ENCODE peak calls at places on chromosomes 13 and 19, in seven cellular contexts. P, I, R, Z, J, S and L are unnamed samples.

GRCh38 chr13:100497394-100497793 is 91.2 kb downstream of the GGACT start:
- DNase-seq in P (peak), I (no peak), R (peak), Z (no peak), J (no peak), S (no peak), L (no peak)

GRCh38 chr19:42422576-42423461 is 4.4 kb downstream of the LIPE start:
- DNase-seq in P (no peak), I (no peak), R (peak), Z (peak), J (no peak), S (peak), L (peak)

GRCh38 chr13:31594056-31594455 is 145.3 kb upstream of the RXFP2 start:
- DNase-seq in P (no peak), I (no peak), R (no peak), Z (no peak), J (no peak), S (no peak), L (no peak)

GRCh38 chr13:76048675-76049396 is 412.7 kb downstream of the LMO7 start:
- DNase-seq in P (no peak), I (no peak), R (no peak), Z (no peak), J (no peak), S (no peak), L (peak)

GRCh38 chr13:72141845-72142470 is 275.0 kb upstream of the DACH1 start:
- DNase-seq in P (peak), I (no peak), R (no peak), Z (no peak), J (no peak), S (no peak), L (no peak)

GRCh38 chr13:54210397-54211050 is 1181.9 kb downstream of the OLFM4 start:
- DNase-seq in P (no peak), I (no peak), R (no peak), Z (no peak), J (no peak), S (no peak), L (peak)

GRCh38 chr19:55600336-55601028 is 394 bp downstream of the ZNF524 start:
- DNase-seq in P (no peak), I (no peak), R (no peak), Z (no peak), J (peak), S (peak), L (no peak)

GRCh38 chr19:38485541-38486285 is 52.2 kb downstream of the RYR1 start:
- DNase-seq in P (no peak), I (no peak), R (no peak), Z (no peak), J (no peak), S (no peak), L (no peak)

GRCh38 chr13:23709521-23709920 is 139.3 kb downstream of the TNFRSF19 start:
- DNase-seq in P (peak), I (no peak), R (no peak), Z (no peak), J (no peak), S (no peak), L (peak)

GRCh38 chr19:19618384-19619051 is at the start of gene PBX4:
- DNase-seq in P (peak), I (peak), R (peak), Z (peak), J (no peak), S (peak), L (peak)

GRCh38 chr13:102028198-102028597 is 373.6 kb downstream of the FGF14 start:
- DNase-seq in P (no peak), I (no peak), R (no peak), Z (no peak), J (no peak), S (no peak), L (no peak)

GRCh38 chr19:3879656-3880055 is 829 bp upstream of the ATCAY start:
- DNase-seq in P (no peak), I (no peak), R (no peak), Z (no peak), J (no peak), S (no peak), L (no peak)

GRCh38 chr19:17021793-17022590 is 4.6 kb downstream of the CPAMD8 start:
- DNase-seq in P (peak), I (no peak), R (no peak), Z (no peak), J (peak), S (no peak), L (peak)

GRCh38 chr13:73519720-73520119 is 460.9 kb downstream of the KLF5 start:
- DNase-seq in P (no peak), I (no peak), R (no peak), Z (no peak), J (no peak), S (no peak), L (no peak)

GRCh38 chr13:80340643-80341097 is 256 bp downstream of the SPRY2 start:
- DNase-seq in P (peak), I (peak), R (peak), Z (no peak), J (no peak), S (no peak), L (no peak)

GRCh38 chr13:75647126-75647784 is 11.1 kb downstream of the LMO7 start:
- DNase-seq in P (peak), I (no peak), R (peak), Z (no peak), J (no peak), S (no peak), L (no peak)